ENCODE peak calls at places on chromosomes 11 and 22, in nine cellular contexts. Q is sigmoid colon; E is HepG2; W is cardiac muscle cell; F is esophagus squamous epithelium; P is spleen; Z is GM23338; T is CD8-positive, alpha-beta T cell; S is fibroblast of lung. V is an unnamed sample.

GRCh38 chr22:35274154-35274871 is 17.0 kb downstream of the HMGXB4 start:
- DNase-seq in E (no peak), S (no peak), Z (no peak), T (no peak), W (no peak), Q (no peak), P (no peak), F (no peak), V (no peak)

GRCh38 chr11:12544986-12545775 is 129.0 kb upstream of the TEAD1 start:
- DNase-seq in T (no peak), E (no peak), Q (no peak), Z (no peak), S (peak; percentile 57), F (no peak), W (peak; percentile 22), P (no peak), V (no peak)

GRCh38 chr11:100965346-100965745 is 164.3 kb downstream of the PGR start:
- DNase-seq in F (no peak), Z (no peak), T (no peak), W (no peak), E (no peak), P (no peak), Q (no peak), S (no peak), V (no peak)

GRCh38 chr11:561148-562003 is 606 bp downstream of the RASSF7 start:
- DNase-seq in Z (peak; percentile 50), W (no peak), T (no peak), S (peak; percentile 23), F (no peak), E (peak; percentile 87), P (no peak), Q (no peak), V (peak; percentile 95)

GRCh38 chr11:48172818-48173609 is 43.6 kb upstream of the OR4B1 start:
- DNase-seq in Z (peak; percentile 88), Q (no peak), F (no peak), S (peak; percentile 52), T (peak; percentile 21), W (peak; percentile 83), E (peak; percentile 43), P (peak; percentile 83), V (peak; percentile 75)

GRCh38 chr22:21446827-21447690 is 20.1 kb upstream of the TMEM191C start:
- DNase-seq in F (no peak), Z (no peak), W (no peak), E (no peak), P (peak; percentile 58), T (no peak), S (no peak), Q (peak; percentile 56), V (peak; percentile 61)

GRCh38 chr11:35688023-35688422 is 25.4 kb downstream of the TRIM44 start:
- DNase-seq in Z (no peak), F (no peak), T (no peak), P (no peak), S (peak; percentile 36), E (no peak), Q (no peak), W (peak; percentile 61), V (no peak)

GRCh38 chr11:86148339-86148738 is 79.5 kb upstream of the PICALM start:
- DNase-seq in W (no peak), Q (no peak), F (no peak), T (no peak), E (no peak), P (no peak), Z (no peak), S (no peak), V (no peak)

GRCh38 chr11:92623055-92623454 is 346.4 kb upstream of the MTNR1B start:
- DNase-seq in Q (no peak), F (no peak), Z (no peak), W (no peak), P (no peak), E (no peak), T (no peak), S (no peak), V (no peak)

GRCh38 chr22:25395468-25395867 is 169.0 kb upstream of the GRK3 start:
- DNase-seq in Q (no peak), E (no peak), P (no peak), S (no peak), Z (no peak), W (no peak), F (no peak), T (no peak), V (peak; percentile 69)
- TF ChIP-seq CTCF in Q (no peak), E (no peak), P (no peak), S (no peak), Z (no peak), W (no peak), F (no peak), T (no peak), V (no peak)

DNA sequence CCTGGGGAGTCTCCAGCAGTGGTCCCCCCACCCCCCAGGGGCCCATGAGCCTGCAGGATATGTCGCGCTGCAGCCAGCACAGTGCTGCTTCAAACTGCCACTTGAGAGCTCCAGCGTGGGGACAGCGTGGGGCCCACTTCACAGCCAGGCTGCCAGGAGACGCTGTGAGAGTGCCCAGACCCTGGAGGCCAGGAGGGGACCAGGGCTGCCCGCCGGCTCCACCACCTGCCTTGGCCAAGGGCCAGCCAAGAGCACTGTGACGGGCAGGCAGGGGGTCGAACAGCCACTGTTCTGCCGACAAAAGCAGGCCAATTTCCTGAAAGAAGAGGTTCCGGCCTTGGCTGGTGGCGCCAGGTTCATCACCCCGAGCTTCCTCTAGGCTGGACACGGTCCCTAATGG is 60.2 kb downstream of the FLRT1 start:
- DNase-seq in P (no peak), F (no peak), S (no peak), T (no peak), Q (no peak), Z (no peak), E (no peak), W (no peak), V (no peak)
- H3K4me1 ChIP-seq in P (no peaks in the 10 kb centered on the region), F (no peaks in the 10 kb centered on the region), S (no peaks in the 10 kb centered on the region), T (no peaks in the 10 kb centered on the region), Q (no peaks in the 10 kb centered on the region), Z (peaks cover 3% of the 10 kb centered on the region), E (peaks cover 75% of the 10 kb centered on the region), W (peaks cover 18% of the 10 kb centered on the region), V (peaks cover 35% of the 10 kb centered on the region)

GRCh38 chr11:10931761-10932700 is 74.2 kb upstream of the ZBED5 start:
- DNase-seq in S (no peak), F (no peak), T (no peak), Z (peak; percentile 72), W (peak; percentile 61), P (no peak), Q (no peak), E (no peak), V (peak; percentile 79)
- TF ChIP-seq CTCF in S (no peak), F (no peak), T (no peak), Z (no peak), W (no peak), P (no peak), Q (no peak), E (no peak), V (no peak)

GRCh38 chr22:30424471-30425326 is 869 bp upstream of the MTFP1 start:
- DNase-seq in S (no peak), T (no peak), W (no peak), E (no peak), F (no peak), P (no peak), Z (peak; percentile 48), Q (no peak), V (peak; percentile 60)

GRCh38 chr22:30422481-30423295 is 2.9 kb upstream of the MTFP1 start:
- DNase-seq in Z (peak; percentile 76), Q (peak; percentile 90), W (peak; percentile 84), E (peak; percentile 81), P (no peak), S (peak; percentile 98), F (no peak), T (no peak), V (peak; percentile 85)

GRCh38 chr22:30423296-30423958 is 2.1 kb upstream of the MTFP1 start:
- DNase-seq in S (no peak), T (no peak), E (no peak), W (no peak), F (no peak), P (peak; percentile 93), Q (peak; percentile 83), Z (peak; percentile 87), V (peak; percentile 93)

GRCh38 chr22:30425327-30425615 is 297 bp upstream of the MTFP1 start:
- DNase-seq in T (no peak), S (no peak), P (no peak), Z (no peak), W (no peak), E (no peak), F (no peak), Q (no peak), V (peak; percentile 61)

GRCh38 chr22:30423959-30424380 is 1.6 kb upstream of the MTFP1 start:
- DNase-seq in E (peak; percentile 99), Z (peak; percentile 100), W (peak; percentile 100), T (peak; percentile 97), Q (peak; percentile 100), P (peak; percentile 99), F (peak; percentile 94), S (peak; percentile 99), V (peak; percentile 100)
- H3K4me1 ChIP-seq in E (peaks cover 57% of the 10 kb centered on the region), Z (peaks cover 13% of the 10 kb centered on the region), W (peaks cover 20% of the 10 kb centered on the region), T (peaks cover 41% of the 10 kb centered on the region), Q (no peaks in the 10 kb centered on the region), P (peaks cover 29% of the 10 kb centered on the region), F (peaks cover 54% of the 10 kb centered on the region), S (peaks cover 36% of the 10 kb centered on the region), V (peaks cover 11% of the 10 kb centered on the region)

GRCh38 chr11:21520244-21520643 is 672.6 kb upstream of the ANO5 start:
- DNase-seq in Z (no peak), P (no peak), F (no peak), S (no peak), Q (no peak), T (no peak), E (no peak), W (no peak), V (no peak)

GRCh38 chr11:21511835-21512440 is 680.9 kb upstream of the ANO5 start:
- DNase-seq in S (peak; percentile 27), Z (peak; percentile 90), E (peak; percentile 48), W (peak; percentile 44), F (no peak), P (no peak), T (no peak), Q (no peak), V (no peak)

DNA sequence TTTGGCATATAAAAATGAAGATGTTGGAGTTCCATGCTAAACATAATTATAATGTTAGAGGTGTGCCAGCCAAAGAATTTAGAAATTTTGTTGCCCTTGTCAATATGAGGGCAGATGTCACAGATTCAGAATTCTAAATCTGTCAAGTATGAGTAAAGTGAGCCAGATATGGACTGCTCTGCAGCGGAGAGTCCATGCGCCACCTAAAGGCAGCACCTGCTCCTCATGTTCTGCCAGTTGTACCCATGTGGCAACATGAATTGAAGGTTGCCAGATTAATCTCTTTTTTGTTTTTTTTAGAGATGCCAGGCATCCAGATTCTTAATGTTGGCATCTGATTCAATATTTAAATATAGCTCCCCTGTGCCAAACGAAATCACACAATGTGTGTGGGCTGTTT is 678.6 kb upstream of the ANO5 start:
- DNase-seq in F (no peak), T (no peak), S (no peak), W (no peak), P (no peak), E (peak; percentile 1), Q (no peak), Z (peak; percentile 36), V (no peak)
- TF ChIP-seq CTCF in F (no peak), T (no peak), S (no peak), W (no peak), P (no peak), E (peak; percentile 49), Q (no peak), Z (peak; percentile 81), V (peak; percentile 46)